ENCODE peak calls at places on chromosomes 16 and 17, in eight cellular contexts. L is K562, X is HCT116, O is GM23338, R is Panc1, Y is HL-60, J is A549, K is HepG2. Q is an unnamed sample.

GRCh38 chr17:9209781-9210370 is 188.6 kb downstream of the NTN1 start:
- DNase-seq in R (no peak), Y (no peak), K (no peak), J (no peak), X (no peak), O (no peak), L (no peak), Q (no peak)

GRCh38 chr17:2011421-2012371 is 13.4 kb downstream of the RTN4RL1 start:
- DNase-seq in X (no peak), L (no peak), K (no peak), O (peak; percentile 64), R (no peak), Y (no peak), J (no peak), Q (no peak)

GRCh38 chr17:59003860-59004259 is 102.8 kb downstream of the TRIM37 start:
- DNase-seq in Y (no peak), R (no peak), L (no peak), J (no peak), O (no peak), X (no peak), K (no peak), Q (no peak)

GRCh38 chr16:1918890-1919679 is 870 bp upstream of the HS3ST6 start:
- DNase-seq in Y (no peak), X (no peak), J (no peak), K (no peak), R (no peak), O (peak; percentile 39), L (no peak), Q (no peak)

GRCh38 chr16:10362077-10362863 is 23.6 kb upstream of the ATF7IP2 start:
- DNase-seq in K (peak; percentile 98), L (peak; percentile 77), J (no peak), O (no peak), Y (peak; percentile 23), X (no peak), R (no peak), Q (peak; percentile 21)

GRCh38 chr17:7177210-7177953 is 1.8 kb downstream of the ASGR1 start:
- DNase-seq in X (no peak), O (peak; percentile 95), K (peak; percentile 72), R (peak; percentile 43), J (peak; percentile 72), Y (no peak), L (peak; percentile 75), Q (no peak)

GRCh38 chr16:86011532-86011931 is 112.6 kb downstream of the IRF8 start:
- DNase-seq in J (no peak), K (no peak), L (no peak), X (no peak), O (no peak), Y (no peak), R (no peak), Q (peak; percentile 68)

GRCh38 chr16:75086281-75086680 is 30.3 kb downstream of the LDHD start:
- DNase-seq in L (no peak), R (no peak), O (no peak), J (no peak), X (no peak), K (no peak), Y (no peak), Q (no peak)

GRCh38 chr16:90037202-90037765 is 18.0 kb upstream of the DBNDD1 start:
- DNase-seq in L (no peak), R (no peak), X (no peak), Y (no peak), J (no peak), O (no peak), K (no peak), Q (no peak)

GRCh38 chr17:32913593-32913992 is 14.4 kb upstream of the TMEM98 start:
- DNase-seq in Y (no peak), O (no peak), K (no peak), L (no peak), J (no peak), R (no peak), X (no peak), Q (no peak)

GRCh38 chr17:18970582-18971480 is 18.9 kb downstream of the SLC5A10 start:
- DNase-seq in X (no peak), J (peak; percentile 38), O (no peak), R (no peak), L (no peak), Y (no peak), K (no peak), Q (no peak)

GRCh38 chr17:18967806-18968744 is 16.1 kb downstream of the SLC5A10 start:
- DNase-seq in L (peak; percentile 40), R (no peak), J (no peak), X (no peak), Y (no peak), O (no peak), K (no peak), Q (no peak)

GRCh38 chr17:18966831-18967624 is 15.1 kb downstream of the SLC5A10 start:
- DNase-seq in J (no peak), O (peak; percentile 68), Y (no peak), X (no peak), R (no peak), K (no peak), L (no peak), Q (no peak)

GRCh38 chr17:18971801-18972200 is 19.8 kb downstream of the SLC5A10 start:
- DNase-seq in R (no peak), Y (no peak), O (no peak), J (no peak), L (no peak), K (no peak), X (no peak), Q (no peak)

DNA sequence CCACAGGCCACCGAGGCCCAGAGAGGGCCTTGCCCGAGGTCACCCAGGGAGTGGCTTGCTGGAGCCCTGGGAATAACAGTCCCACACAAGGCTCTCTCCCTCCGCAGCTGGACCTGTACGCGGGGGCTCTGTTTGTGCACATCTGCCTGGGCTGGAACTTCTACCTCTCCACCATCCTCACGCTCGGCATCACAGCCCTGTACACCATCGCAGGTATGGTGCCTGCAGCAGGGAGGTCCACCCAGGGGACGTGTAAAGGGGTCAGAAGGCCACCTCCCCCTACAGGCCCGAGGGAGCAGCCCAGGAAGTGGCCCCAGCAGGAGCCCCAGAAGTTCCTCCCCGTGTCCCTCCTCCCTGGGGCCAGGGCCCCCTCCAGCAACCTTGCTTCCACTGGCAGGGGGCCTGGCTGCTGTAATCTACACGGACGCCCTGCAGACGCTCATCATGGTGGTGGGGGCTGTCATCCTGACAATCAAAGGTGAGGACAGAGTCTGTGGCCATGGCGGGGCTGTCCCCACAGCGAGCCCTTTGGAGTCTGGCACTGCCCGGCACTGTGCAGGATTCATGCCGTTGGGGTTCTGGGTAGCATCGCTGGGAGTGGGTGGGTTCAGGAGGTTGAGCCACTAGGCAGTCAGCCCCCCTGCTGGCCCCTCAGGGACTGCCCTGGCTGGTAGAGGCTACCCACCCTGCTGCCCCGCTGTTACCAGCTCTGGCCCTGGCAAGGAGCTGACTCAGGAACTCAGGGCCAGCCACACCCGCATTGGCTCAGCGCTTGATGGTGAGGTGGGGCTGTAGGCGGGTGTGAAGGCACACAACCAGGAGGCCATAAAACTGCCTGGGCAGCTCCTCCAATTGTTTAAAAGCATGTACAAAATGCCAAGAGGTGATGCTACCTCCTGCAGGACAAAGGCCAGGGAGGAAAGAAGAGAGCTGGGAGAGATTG is 17.3 kb downstream of the SLC5A10 start:
- DNase-seq in J (peak; percentile 58), O (no peak), X (no peak), R (no peak), L (peak; percentile 36), K (no peak), Y (no peak), Q (no peak)
- TF ChIP-seq REST in J (no peak), O (no peak), X (no peak), R (no peak), L (no peak), K (no peak), Y (no peak), Q (no peak)

GRCh38 chr16:54436342-54436741 is 149.8 kb upstream of the IRX3 start:
- DNase-seq in X (no peak), K (no peak), J (no peak), R (no peak), L (no peak), O (no peak), Y (no peak), Q (no peak)
- TF ChIP-seq REST in X (no peak), K (no peak), J (no peak), R (no peak), L (no peak), O (no peak), Y (no peak), Q (no peak)

DNA sequence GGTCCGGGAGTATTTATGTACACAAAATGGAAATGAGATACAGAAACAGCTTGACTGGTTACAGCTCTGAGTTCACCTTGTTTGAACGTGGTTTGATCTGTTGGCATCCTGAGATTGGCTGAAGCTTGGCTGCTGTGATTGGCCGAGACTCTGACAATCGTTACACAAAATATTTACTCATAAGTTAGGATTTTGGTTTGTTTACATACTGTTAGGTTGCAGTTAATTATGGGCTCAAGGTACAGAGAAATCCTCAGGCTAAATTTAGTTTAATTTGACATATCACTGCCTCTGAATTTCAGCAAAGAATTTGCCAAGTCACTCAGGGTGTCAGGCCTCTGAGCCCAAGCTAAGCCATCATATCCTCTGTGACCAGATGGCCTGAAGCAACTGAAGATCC is 227.3 kb downstream of the COPRS start:
- DNase-seq in J (no peak), O (no peak), R (no peak), Y (no peak), L (no peak), X (no peak), K (no peak), Q (no peak)
- TF ChIP-seq REST in J (no peak), O (no peak), R (no peak), Y (no peak), L (no peak), X (no peak), K (no peak), Q (no peak)

DNA sequence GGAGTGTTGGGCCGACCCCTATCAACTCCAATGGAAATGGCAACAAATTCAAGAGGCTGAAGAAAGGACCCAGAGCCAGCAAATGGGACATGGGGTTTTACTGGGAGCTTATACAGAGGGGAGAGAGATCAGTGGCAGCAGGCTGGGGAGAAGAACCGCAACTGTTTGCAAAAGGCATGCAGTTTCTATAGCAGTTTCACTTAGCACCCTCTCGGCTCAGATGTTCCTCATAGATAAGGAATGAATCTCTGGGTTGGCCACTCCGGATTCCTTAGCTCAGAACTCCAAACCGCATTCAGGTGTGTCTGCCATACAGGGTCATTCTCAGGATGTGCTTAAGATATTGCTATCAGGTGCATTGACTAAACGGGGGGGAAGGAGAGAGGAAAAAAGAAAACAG is 71.1 kb upstream of the RPL38 start:
- DNase-seq in R (no peak), L (no peak), O (no peak), J (no peak), Y (no peak), X (no peak), K (no peak), Q (no peak)
- TF ChIP-seq REST in R (no peak), L (no peak), O (no peak), J (no peak), Y (no peak), X (no peak), K (no peak), Q (no peak)

DNA sequence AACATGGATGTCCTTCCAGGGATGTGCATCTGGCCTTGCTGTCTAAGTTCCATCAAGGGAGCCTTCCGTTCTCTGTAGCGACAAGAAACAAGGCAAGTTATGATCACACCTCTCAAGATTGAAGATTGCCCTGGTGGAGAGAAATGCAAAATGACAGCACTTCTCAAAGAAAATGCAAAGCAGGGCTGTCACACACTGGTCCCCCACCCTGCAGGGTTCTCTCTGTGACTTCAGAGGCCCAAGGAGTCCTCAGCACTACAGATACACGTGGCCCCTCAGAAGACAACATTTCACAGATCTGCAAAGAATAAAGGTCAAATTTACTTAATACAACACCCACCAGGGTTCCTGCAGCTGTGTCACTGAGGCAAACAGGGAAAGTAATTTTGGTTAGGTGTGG is 60.7 kb upstream of the TEX2 start:
- DNase-seq in K (no peak), Y (no peak), L (no peak), O (no peak), J (no peak), X (no peak), R (no peak), Q (no peak)
- TF ChIP-seq REST in K (no peak), Y (no peak), L (no peak), O (no peak), J (no peak), X (no peak), R (no peak), Q (no peak)

Q was measured in GM12878.